ENCODE peak calls at places on chromosomes 3 and 15, in eight cellular contexts. C is ovary, E is PC-9, G is psoas muscle, T is GM23338, S is Peyer's patch, D is K562, F is kidney. W is an unnamed sample.

GRCh38 chr3:169759256-169759655 is 5.6 kb downstream of the TERC start:
- DNase-seq in C (no peak), E (no peak), G (no peak), T (no peak), S (no peak), D (no peak), F (no peak), W (peak)

GRCh38 chr3:59483191-59483590 is 433.4 kb upstream of the CFAP20DC start:
- DNase-seq in C (no peak), E (no peak), G (no peak), T (no peak), S (no peak), D (no peak), F (no peak), W (no peak)

GRCh38 chr15:40873625-40874561 is at the start of gene RHOV:
- DNase-seq in C (peak), E (peak), G (peak), T (peak), S (peak), D (peak), F (peak), W (peak)

GRCh38 chr15:57591237-57591821 is 375 bp upstream of the MYZAP start:
- DNase-seq in C (no peak), E (no peak), G (no peak), T (peak), S (no peak), D (no peak), F (no peak), W (no peak)

GRCh38 chr15:75042730-75043508 is 19.5 kb downstream of the PPCDC start:
- DNase-seq in C (peak), E (peak), G (peak), T (peak), S (peak), D (peak), F (peak), W (peak)

GRCh38 chr3:134852893-134853351 is 57.9 kb downstream of the EPHB1 start:
- DNase-seq in C (no peak), E (no peak), G (no peak), T (no peak), S (peak), D (no peak), F (no peak), W (no peak)

GRCh38 chr3:13163848-13164382 is 90.7 kb upstream of the IQSEC1 start:
- DNase-seq in C (no peak), E (no peak), G (no peak), T (no peak), S (no peak), D (no peak), F (peak), W (no peak)

GRCh38 chr15:74208901-74209559 is 6.4 kb upstream of the STRA6 start:
- DNase-seq in C (no peak), E (peak), G (no peak), T (peak), S (no peak), D (peak), F (no peak), W (peak)

GRCh38 chr15:85763157-85763556 is 31.6 kb downstream of the KLHL25 start:
- DNase-seq in C (no peak), E (no peak), G (peak), T (no peak), S (no peak), D (no peak), F (peak), W (no peak)

GRCh38 chr3:148990211-148990610 is 1.1 kb upstream of the GYG1 start:
- DNase-seq in C (no peak), E (no peak), G (no peak), T (no peak), S (no peak), D (no peak), F (no peak), W (no peak)
- H3K4me3 ChIP-seq in C (no peak), E (no peak), G (no peak), T (peak), S (no peak), D (no peak), F (no peak), W (no peak)

DNA sequence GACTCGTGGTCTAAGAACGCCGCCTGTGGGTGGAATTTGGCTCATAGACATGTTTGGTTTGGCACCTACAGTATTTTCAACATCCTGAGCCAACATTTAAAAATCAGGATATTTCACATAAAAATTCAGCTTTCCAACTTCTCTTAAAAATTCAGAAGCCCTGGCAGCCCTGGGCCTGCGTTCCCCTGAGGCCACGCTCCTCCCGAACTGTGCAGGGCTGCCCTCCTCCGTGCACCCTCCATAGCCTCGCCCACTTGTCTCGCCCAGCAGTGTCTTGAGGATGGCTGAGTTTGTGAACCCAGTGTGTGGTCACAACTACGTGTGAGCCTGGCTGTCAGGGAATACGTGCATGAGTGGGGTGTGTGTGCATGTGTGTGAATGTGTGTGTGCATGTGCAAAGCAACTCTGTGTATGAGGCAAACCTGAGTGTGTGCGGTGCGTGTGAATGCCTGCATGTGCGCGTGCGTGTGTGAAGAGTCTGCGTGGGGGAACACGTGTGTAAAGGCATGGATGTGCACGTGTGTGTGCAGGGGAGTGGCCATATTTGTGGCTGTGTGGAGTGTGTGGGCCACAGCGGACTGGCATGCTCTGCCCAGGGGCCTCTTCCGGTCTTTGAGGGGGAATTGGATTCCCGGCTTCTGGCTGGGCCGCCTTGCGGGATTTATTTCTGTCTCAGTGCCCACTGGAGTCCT is 30.9 kb downstream of the PTH1R start:
- DNase-seq in C (peak), E (no peak), G (peak), T (no peak), S (no peak), D (no peak), F (peak), W (no peak)
- TF ChIP-seq CTCF in C (peak), E (no peak), G (no peak), T (no peak), S (no peak), D (peak), F (peak), W (peak)

DNA sequence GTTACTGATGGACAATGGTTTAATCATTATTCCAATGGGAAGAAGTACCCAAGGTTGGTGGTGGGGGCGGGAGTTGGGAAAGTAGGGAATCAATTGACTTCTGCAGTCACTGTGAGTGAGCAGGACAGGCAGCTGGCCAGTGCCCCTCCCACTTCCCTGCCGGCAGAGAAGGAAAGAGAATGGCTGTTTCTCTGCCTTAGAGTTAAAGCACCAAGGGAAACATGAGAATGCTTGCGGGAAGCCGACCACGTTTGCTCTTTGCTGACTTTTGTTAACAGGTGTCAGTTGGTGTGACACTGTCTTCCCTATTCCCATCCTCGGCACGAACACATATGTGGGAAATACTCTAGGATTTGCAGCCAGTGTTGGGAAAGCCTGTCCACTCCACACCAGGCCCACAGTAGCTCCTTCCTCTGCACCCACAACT is 33.5 kb upstream of the MFSD1 start:
- DNase-seq in C (peak), E (peak), G (peak), T (peak), S (no peak), D (peak), F (peak), W (peak)
- H3K27ac ChIP-seq in C (peak), E (peak), G (peak), T (no peak), S (peak), D (no peak), F (peak), W (no peak)

GRCh38 chr15:72229947-72230196 is 1.1 kb downstream of the PKM start:
- DNase-seq in C (no peak), E (no peak), G (no peak), T (no peak), S (no peak), D (no peak), F (no peak), W (no peak)

GRCh38 chr15:72227720-72228119 is 3.3 kb downstream of the PKM start:
- DNase-seq in C (no peak), E (no peak), G (no peak), T (no peak), S (no peak), D (no peak), F (no peak), W (no peak)

GRCh38 chr15:72229076-72229946 is 1.7 kb downstream of the PKM start:
- DNase-seq in C (no peak), E (no peak), G (peak), T (peak), S (peak), D (no peak), F (no peak), W (peak)

GRCh38 chr15:72230197-72231065 is 559 bp downstream of the PKM start:
- DNase-seq in C (peak), E (peak), G (peak), T (peak), S (peak), D (peak), F (peak), W (peak)

DNA sequence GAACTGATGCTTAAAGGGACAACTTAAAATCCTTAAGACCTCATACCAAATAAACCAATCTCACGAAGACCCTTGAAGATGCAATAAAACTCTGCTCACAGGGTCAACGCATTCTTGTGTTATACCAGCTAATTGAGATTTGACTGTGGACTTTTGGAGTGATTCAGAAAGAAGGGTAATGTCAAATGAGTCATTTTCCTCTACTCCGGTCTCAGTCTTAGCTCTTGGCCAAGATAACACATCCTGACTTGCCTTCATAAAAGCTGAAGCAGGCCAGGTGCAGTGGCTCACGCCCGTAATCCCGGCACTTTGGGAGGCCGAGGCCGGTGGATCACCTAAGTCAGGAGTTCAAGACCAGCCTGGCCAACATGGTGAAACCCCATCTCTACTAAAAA is 3.8 kb downstream of the PKM start:
- DNase-seq in C (no peak), E (no peak), G (peak), T (no peak), S (no peak), D (no peak), F (no peak), W (peak)
- H3K4me3 ChIP-seq in C (no peak), E (peak), G (peak), T (peak), S (no peak), D (peak), F (no peak), W (peak)

DNA sequence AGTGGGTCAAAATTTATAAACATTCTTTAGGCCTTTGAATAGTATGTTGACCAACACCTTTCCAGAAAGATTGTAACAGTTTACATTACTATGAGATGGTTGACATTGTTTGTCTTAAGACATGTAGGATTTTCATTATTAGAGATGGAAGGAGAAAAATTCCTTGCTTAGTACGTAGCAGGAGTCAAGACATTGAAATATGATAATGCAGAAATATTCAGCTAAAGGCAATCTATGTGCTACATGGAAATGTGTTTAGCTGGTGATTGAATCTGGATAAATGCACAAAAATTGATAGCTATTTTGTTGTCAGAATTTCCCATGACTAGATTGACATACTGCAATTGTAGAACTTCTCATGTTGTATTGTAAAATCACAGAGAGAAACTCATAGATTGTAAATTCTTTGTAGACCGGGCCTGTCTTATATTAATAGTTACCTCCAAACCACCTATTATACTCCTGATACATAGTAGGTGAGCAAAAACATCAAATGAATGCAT is 370.4 kb upstream of the CBLB start:
- DNase-seq in C (no peak), E (no peak), G (no peak), T (no peak), S (no peak), D (no peak), F (no peak), W (no peak)
- TF ChIP-seq CTCF in C (no peak), E (no peak), G (no peak), T (no peak), S (no peak), D (no peak), F (no peak), W (no peak)

GRCh38 chr15:31361764-31362120 is 35.1 kb downstream of the KLF13 start:
- DNase-seq in C (no peak), E (no peak), G (no peak), T (peak), S (no peak), D (no peak), F (no peak), W (peak)
- H3K27ac ChIP-seq in C (peak), E (no peak), G (peak), T (peak), S (peak), D (no peak), F (no peak), W (peak)

GRCh38 chr15:44713006-44713966 is 2.0 kb downstream of the B2M start:
- DNase-seq in C (no peak), E (no peak), G (no peak), T (peak), S (no peak), D (peak), F (no peak), W (peak)
- H3K4me3 ChIP-seq in C (peak), E (peak), G (peak), T (peak), S (peak), D (peak), F (peak), W (no peak)